ENCODE peak calls at places on chromosomes 12 and 14, in seven cellular contexts. One of them, this sample, is unnamed.

GRCh38 chr12:60262378-60262777 is 666.5 kb downstream of the SLC16A7 start:
- DNase-seq in iPS DF 19.7: no peak
- DNase-seq in A549: no peak
- DNase-seq in HEK293T: no peak
- DNase-seq in foreskin fibroblast: no peak
- DNase-seq in epithelial cell of prostate: no peak
- DNase-seq in T-helper 2 cell: no peak
- DNase-seq in this sample: no peak

GRCh38 chr12:6996040-6996441 is 22.2 kb downstream of the LPCAT3 start:
- DNase-seq in HEK293T: no peak
- DNase-seq in T-helper 2 cell: no peak
- DNase-seq in A549: no peak
- DNase-seq in epithelial cell of prostate: no peak
- DNase-seq in iPS DF 19.7: no peak
- DNase-seq in foreskin fibroblast: peak
- DNase-seq in this sample: no peak

GRCh38 chr12:58204086-58204485 is 262.7 kb downstream of the ATP23 start:
- DNase-seq in A549: no peak
- DNase-seq in HEK293T: no peak
- DNase-seq in foreskin fibroblast: peak
- DNase-seq in epithelial cell of prostate: no peak
- DNase-seq in iPS DF 19.7: no peak
- DNase-seq in T-helper 2 cell: no peak
- DNase-seq in this sample: peak

GRCh38 chr12:24066865-24067264 is 117.4 kb upstream of the SOX5 start:
- DNase-seq in iPS DF 19.7: no peak
- DNase-seq in A549: no peak
- DNase-seq in epithelial cell of prostate: no peak
- DNase-seq in foreskin fibroblast: peak
- DNase-seq in HEK293T: no peak
- DNase-seq in T-helper 2 cell: no peak
- DNase-seq in this sample: no peak

GRCh38 chr12:122793685-122794106 is 19.3 kb downstream of the CCDC62 start:
- DNase-seq in epithelial cell of prostate: no peak
- DNase-seq in iPS DF 19.7: no peak
- DNase-seq in foreskin fibroblast: peak
- DNase-seq in T-helper 2 cell: no peak
- DNase-seq in HEK293T: peak
- DNase-seq in A549: peak
- DNase-seq in this sample: peak

GRCh38 chr14:32403688-32404087 is 74.6 kb downstream of the AKAP6 start:
- DNase-seq in epithelial cell of prostate: no peak
- DNase-seq in HEK293T: no peak
- DNase-seq in iPS DF 19.7: no peak
- DNase-seq in T-helper 2 cell: no peak
- DNase-seq in foreskin fibroblast: peak
- DNase-seq in A549: no peak
- DNase-seq in this sample: no peak

GRCh38 chr14:91108941-91109611 is 4.8 kb upstream of the DGLUCY start:
- DNase-seq in epithelial cell of prostate: no peak
- DNase-seq in foreskin fibroblast: no peak
- DNase-seq in iPS DF 19.7: no peak
- DNase-seq in A549: no peak
- DNase-seq in HEK293T: no peak
- DNase-seq in T-helper 2 cell: peak
- DNase-seq in this sample: peak

GRCh38 chr14:104503691-104504090 is 75.9 kb upstream of the C14orf180 start:
- DNase-seq in iPS DF 19.7: no peak
- DNase-seq in epithelial cell of prostate: no peak
- DNase-seq in HEK293T: no peak
- DNase-seq in T-helper 2 cell: no peak
- DNase-seq in foreskin fibroblast: no peak
- DNase-seq in A549: no peak
- DNase-seq in this sample: no peak

GRCh38 chr14:74085828-74086227 is 1.1 kb downstream of the LIN52 start:
- DNase-seq in iPS DF 19.7: no peak
- DNase-seq in A549: no peak
- DNase-seq in epithelial cell of prostate: no peak
- DNase-seq in T-helper 2 cell: no peak
- DNase-seq in HEK293T: no peak
- DNase-seq in foreskin fibroblast: no peak
- DNase-seq in this sample: no peak

GRCh38 chr12:116442304-116442703 is 116.9 kb upstream of the MAP1LC3B2 start:
- DNase-seq in T-helper 2 cell: no peak
- DNase-seq in epithelial cell of prostate: no peak
- DNase-seq in foreskin fibroblast: no peak
- DNase-seq in HEK293T: no peak
- DNase-seq in iPS DF 19.7: no peak
- DNase-seq in A549: no peak
- DNase-seq in this sample: no peak

GRCh38 chr12:71664411-71665108 is 459 bp downstream of the THAP2 start:
- DNase-seq in foreskin fibroblast: no peak
- DNase-seq in A549: peak
- DNase-seq in iPS DF 19.7: no peak
- DNase-seq in HEK293T: no peak
- DNase-seq in T-helper 2 cell: no peak
- DNase-seq in epithelial cell of prostate: no peak
- DNase-seq in this sample: no peak

GRCh38 chr12:20426191-20426590 is 57.9 kb downstream of the PDE3A start:
- DNase-seq in HEK293T: no peak
- DNase-seq in A549: no peak
- DNase-seq in T-helper 2 cell: no peak
- DNase-seq in epithelial cell of prostate: no peak
- DNase-seq in iPS DF 19.7: no peak
- DNase-seq in foreskin fibroblast: peak
- DNase-seq in this sample: no peak

This sample was measured in dermis microvascular lymphatic vessel endothelial cell.